ENCODE peak calls at places on chromosomes 4 and X, in six cellular contexts. One of them, this sample, is unnamed.
A peak's percentile ranks its signal among the peaks of the same experiment; 100 is the strongest.

GRCh38 chr4:67926485-67926884 is 36.8 kb downstream of the TMPRSS11A start:
- DNase-seq in endothelial cell of umbilical vein: no peak
- DNase-seq in neural progenitor cell: no peak
- DNase-seq in HepG2: no peak
- DNase-seq in MM.1S: no peak
- DNase-seq in fibroblast of lung: no peak
- DNase-seq in this sample: no peak

GRCh38 chr4:181807771-181808170 is 435.4 kb upstream of the TENM3 start:
- DNase-seq in endothelial cell of umbilical vein: no peak
- DNase-seq in neural progenitor cell: no peak
- DNase-seq in HepG2: no peak
- DNase-seq in MM.1S: no peak
- DNase-seq in fibroblast of lung: peak; percentile 72
- DNase-seq in this sample: no peak

GRCh38 chrX:101617211-101618191 is at the start of gene ARMCX6:
- DNase-seq in endothelial cell of umbilical vein: peak; percentile 71
- DNase-seq in neural progenitor cell: peak; percentile 78
- DNase-seq in HepG2: peak; percentile 50
- DNase-seq in MM.1S: peak; percentile 77
- DNase-seq in fibroblast of lung: peak; percentile 77
- DNase-seq in this sample: peak; percentile 58

GRCh38 chrX:23503835-23504539 is 163.3 kb upstream of the PRDX4 start:
- DNase-seq in endothelial cell of umbilical vein: peak; percentile 21
- DNase-seq in neural progenitor cell: no peak
- DNase-seq in HepG2: peak; percentile 15
- DNase-seq in MM.1S: no peak
- DNase-seq in fibroblast of lung: peak; percentile 93
- DNase-seq in this sample: peak; percentile 96

GRCh38 chr4:71214578-71214977 is 124.2 kb upstream of the SLC4A4 start:
- DNase-seq in endothelial cell of umbilical vein: no peak
- DNase-seq in neural progenitor cell: no peak
- DNase-seq in HepG2: no peak
- DNase-seq in MM.1S: no peak
- DNase-seq in fibroblast of lung: no peak
- DNase-seq in this sample: no peak

GRCh38 chrX:69158166-69159040 is 6.8 kb downstream of the PJA1 start:
- DNase-seq in endothelial cell of umbilical vein: peak; percentile 71
- DNase-seq in neural progenitor cell: peak; percentile 64
- DNase-seq in HepG2: peak; percentile 23
- DNase-seq in MM.1S: no peak
- DNase-seq in fibroblast of lung: peak; percentile 72
- DNase-seq in this sample: peak; percentile 73

GRCh38 chrX:124507276-124507675 is 160.9 kb downstream of the SH2D1A start:
- DNase-seq in endothelial cell of umbilical vein: no peak
- DNase-seq in neural progenitor cell: no peak
- DNase-seq in HepG2: no peak
- DNase-seq in MM.1S: no peak
- DNase-seq in fibroblast of lung: no peak
- DNase-seq in this sample: peak; percentile 79

GRCh38 chr4:76339364-76339763 is 32.8 kb downstream of the STBD1 start:
- DNase-seq in endothelial cell of umbilical vein: no peak
- DNase-seq in neural progenitor cell: no peak
- DNase-seq in HepG2: peak; percentile 3
- DNase-seq in MM.1S: no peak
- DNase-seq in fibroblast of lung: peak; percentile 11
- DNase-seq in this sample: no peak

GRCh38 chr4:52979020-52979419 is 116.9 kb downstream of the RASL11B start:
- DNase-seq in endothelial cell of umbilical vein: no peak
- DNase-seq in neural progenitor cell: no peak
- DNase-seq in HepG2: no peak
- DNase-seq in MM.1S: no peak
- DNase-seq in fibroblast of lung: no peak
- DNase-seq in this sample: peak; percentile 20

DNA sequence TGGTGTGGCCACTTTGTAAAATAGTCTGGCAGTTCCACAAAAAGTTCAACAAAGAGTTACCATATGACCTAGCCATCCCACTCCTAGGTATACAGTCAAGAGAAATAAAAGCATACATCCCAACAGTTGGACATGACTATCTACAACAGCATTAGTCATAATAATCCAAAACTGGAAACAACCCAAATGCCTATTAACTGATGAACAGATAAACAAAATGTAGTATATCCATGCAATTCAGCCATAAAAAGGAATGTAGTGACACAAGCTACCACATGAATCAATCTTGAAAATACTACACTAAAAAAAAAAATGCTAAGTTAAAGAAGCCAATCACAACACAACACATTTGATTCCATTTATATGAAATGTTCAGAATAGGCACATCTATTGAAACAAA is 16.1 kb downstream of the MED14 start:
- DNase-seq in endothelial cell of umbilical vein: peak; percentile 46
- DNase-seq in neural progenitor cell: no peak
- DNase-seq in HepG2: no peak
- DNase-seq in MM.1S: no peak
- DNase-seq in fibroblast of lung: peak; percentile 72
- DNase-seq in this sample: peak; percentile 90
- H3K79me2 ChIP-seq in endothelial cell of umbilical vein: peaks cover 53% of the 10 kb centered on the region
- H3K79me2 ChIP-seq in neural progenitor cell: peaks cover 97% of the 10 kb centered on the region
- H3K79me2 ChIP-seq in HepG2: peaks cover 30% of the 10 kb centered on the region
- H3K79me2 ChIP-seq in MM.1S: peaks cover 65% of the 10 kb centered on the region
- H3K79me2 ChIP-seq in fibroblast of lung: peaks cover 12% of the 10 kb centered on the region
- H3K79me2 ChIP-seq in this sample: peaks cover 84% of the 10 kb centered on the region

GRCh38 chr4:140084426-140084825 is 69.6 kb downstream of the MAML3 start:
- DNase-seq in endothelial cell of umbilical vein: peak; percentile 41
- DNase-seq in neural progenitor cell: no peak
- DNase-seq in HepG2: no peak
- DNase-seq in MM.1S: no peak
- DNase-seq in fibroblast of lung: no peak
- DNase-seq in this sample: no peak

GRCh38 chr4:140080883-140081282 is 73.1 kb downstream of the MAML3 start:
- DNase-seq in endothelial cell of umbilical vein: no peak
- DNase-seq in neural progenitor cell: no peak
- DNase-seq in HepG2: no peak
- DNase-seq in MM.1S: no peak
- DNase-seq in fibroblast of lung: peak; percentile 69
- DNase-seq in this sample: no peak

GRCh38 chr4:140082399-140082758 is 71.6 kb downstream of the MAML3 start:
- DNase-seq in endothelial cell of umbilical vein: no peak
- DNase-seq in neural progenitor cell: no peak
- DNase-seq in HepG2: no peak
- DNase-seq in MM.1S: no peak
- DNase-seq in fibroblast of lung: no peak
- DNase-seq in this sample: no peak

GRCh38 chr4:140083320-140083719 is 70.7 kb downstream of the MAML3 start:
- DNase-seq in endothelial cell of umbilical vein: no peak
- DNase-seq in neural progenitor cell: no peak
- DNase-seq in HepG2: no peak
- DNase-seq in MM.1S: no peak
- DNase-seq in fibroblast of lung: no peak
- DNase-seq in this sample: no peak

DNA sequence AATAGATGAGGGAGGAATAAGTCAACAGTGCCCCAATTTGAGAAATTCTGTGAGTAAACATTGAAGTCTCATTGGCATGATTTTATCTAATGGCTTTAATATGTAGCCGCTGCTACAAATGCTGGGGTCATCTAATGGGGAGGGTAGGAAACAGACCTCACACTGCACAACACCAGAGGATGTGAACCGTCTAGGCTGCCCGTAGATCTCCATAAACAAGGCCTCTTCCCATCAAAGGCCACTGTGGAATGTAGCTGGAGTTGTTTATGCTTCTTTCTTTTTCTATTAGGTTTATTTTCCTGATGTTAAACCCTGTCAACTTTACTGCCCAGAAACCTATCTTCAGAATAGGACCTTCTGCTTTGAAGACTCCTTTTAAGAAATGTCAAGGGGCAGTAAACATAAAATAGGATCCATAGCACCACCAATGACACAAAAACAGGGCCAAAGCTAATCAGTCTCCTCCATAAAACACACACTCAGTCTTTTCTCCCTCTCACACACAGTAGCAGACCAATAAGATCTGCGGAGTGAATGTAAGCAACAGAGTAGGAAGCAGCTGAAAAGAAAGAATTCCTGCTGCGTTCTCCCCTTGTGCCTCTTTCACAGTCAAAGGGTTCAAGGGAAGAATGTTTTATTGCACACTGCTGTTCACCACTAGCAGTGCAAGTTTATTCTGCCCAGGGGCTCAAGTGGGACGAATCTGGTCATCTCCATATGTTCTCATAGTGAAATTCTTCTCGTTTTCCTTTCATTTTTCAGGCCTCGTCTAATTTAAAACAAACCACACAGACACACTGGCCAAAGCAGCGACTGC is 72.2 kb downstream of the MAML3 start:
- DNase-seq in endothelial cell of umbilical vein: peak; percentile 62
- DNase-seq in neural progenitor cell: no peak
- DNase-seq in HepG2: no peak
- DNase-seq in MM.1S: no peak
- DNase-seq in fibroblast of lung: no peak
- DNase-seq in this sample: no peak
- H3K27ac ChIP-seq in endothelial cell of umbilical vein: no peak overlapping the region
- H3K27ac ChIP-seq in neural progenitor cell: no peak overlapping the region
- H3K27ac ChIP-seq in HepG2: no peak overlapping the region
- H3K27ac ChIP-seq in MM.1S: no peak overlapping the region
- H3K27ac ChIP-seq in fibroblast of lung: peak overlapping the region; percentile 49
- H3K27ac ChIP-seq in this sample: no peak overlapping the region

DNA sequence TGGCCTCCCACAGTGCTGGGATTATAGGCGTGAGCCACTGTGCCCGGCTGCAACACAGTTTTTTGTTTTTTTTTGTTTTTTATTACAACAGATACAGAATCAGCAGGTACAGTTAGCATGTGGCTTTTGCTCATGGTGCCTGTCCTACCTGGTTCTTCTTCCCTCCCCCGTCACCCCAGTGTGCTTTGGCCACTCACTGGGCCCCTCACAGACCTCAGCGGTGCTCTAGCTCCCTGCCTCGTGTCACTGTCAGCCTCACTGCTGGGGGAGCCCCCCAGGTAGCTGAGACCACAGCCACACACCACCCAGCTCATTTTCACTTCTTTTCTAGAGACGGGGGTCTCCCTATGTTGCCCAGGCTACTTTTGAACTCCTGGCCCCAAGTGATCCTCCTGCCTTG is 38.7 kb downstream of the HTT-AS start:
- DNase-seq in endothelial cell of umbilical vein: no peak
- DNase-seq in neural progenitor cell: no peak
- DNase-seq in HepG2: no peak
- DNase-seq in MM.1S: no peak
- DNase-seq in fibroblast of lung: no peak
- DNase-seq in this sample: no peak
- H3K4me2 ChIP-seq in endothelial cell of umbilical vein: no peak overlapping the region
- H3K4me2 ChIP-seq in neural progenitor cell: no peak overlapping the region
- H3K4me2 ChIP-seq in HepG2: peak overlapping the region; percentile 99
- H3K4me2 ChIP-seq in MM.1S: no peak overlapping the region
- H3K4me2 ChIP-seq in fibroblast of lung: no peak overlapping the region
- H3K4me2 ChIP-seq in this sample: no peak overlapping the region

GRCh38 chr4:62250100-62250499 is 1050.0 kb downstream of the ADGRL3 start:
- DNase-seq in endothelial cell of umbilical vein: no peak
- DNase-seq in neural progenitor cell: no peak
- DNase-seq in HepG2: no peak
- DNase-seq in MM.1S: peak; percentile 9
- DNase-seq in fibroblast of lung: no peak
- DNase-seq in this sample: no peak

GRCh38 chr4:62256469-62256868 is 1056.3 kb downstream of the ADGRL3 start:
- DNase-seq in endothelial cell of umbilical vein: no peak
- DNase-seq in neural progenitor cell: no peak
- DNase-seq in HepG2: no peak
- DNase-seq in MM.1S: no peak
- DNase-seq in fibroblast of lung: no peak
- DNase-seq in this sample: peak; percentile 18

GRCh38 chr4:62252728-62253127 is 1052.6 kb downstream of the ADGRL3 start:
- DNase-seq in endothelial cell of umbilical vein: no peak
- DNase-seq in neural progenitor cell: no peak
- DNase-seq in HepG2: no peak
- DNase-seq in MM.1S: no peak
- DNase-seq in fibroblast of lung: no peak
- DNase-seq in this sample: no peak
- H3K79me2 ChIP-seq in endothelial cell of umbilical vein: no peaks in the 10 kb centered on the region
- H3K79me2 ChIP-seq in neural progenitor cell: no peaks in the 10 kb centered on the region
- H3K79me2 ChIP-seq in HepG2: no peaks in the 10 kb centered on the region
- H3K79me2 ChIP-seq in MM.1S: no peaks in the 10 kb centered on the region
- H3K79me2 ChIP-seq in fibroblast of lung: no peaks in the 10 kb centered on the region
- H3K79me2 ChIP-seq in this sample: no peaks in the 10 kb centered on the region

DNA sequence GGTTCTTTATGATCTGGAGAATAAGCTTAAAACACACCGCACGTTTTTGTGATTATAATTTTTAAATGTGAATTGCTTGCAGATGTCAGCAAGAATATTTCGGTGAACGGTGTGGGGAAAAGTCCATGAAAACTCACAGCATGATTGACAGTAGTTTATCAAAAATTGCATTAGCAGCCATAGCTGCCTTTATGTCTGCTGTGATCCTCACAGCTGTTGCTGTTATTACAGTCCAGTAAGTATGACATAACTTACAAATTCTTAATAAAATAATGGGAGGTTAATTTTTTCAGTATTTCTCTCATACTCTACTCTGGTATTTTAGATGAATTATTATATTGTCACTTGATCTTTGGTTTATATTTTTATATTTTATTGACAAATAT is 5.4 kb downstream of the AREG start:
- DNase-seq in endothelial cell of umbilical vein: no peak
- DNase-seq in neural progenitor cell: no peak
- DNase-seq in HepG2: no peak
- DNase-seq in MM.1S: no peak
- DNase-seq in fibroblast of lung: no peak
- DNase-seq in this sample: no peak
- H3K27ac ChIP-seq in endothelial cell of umbilical vein: no peak overlapping the region
- H3K27ac ChIP-seq in neural progenitor cell: no peak overlapping the region
- H3K27ac ChIP-seq in HepG2: no peak overlapping the region
- H3K27ac ChIP-seq in MM.1S: no peak overlapping the region
- H3K27ac ChIP-seq in fibroblast of lung: no peak overlapping the region
- H3K27ac ChIP-seq in this sample: peak overlapping the region; percentile 80

GRCh38 chr4:335515-335914 is 2.1 kb upstream of the ZNF141 start:
- DNase-seq in endothelial cell of umbilical vein: no peak
- DNase-seq in neural progenitor cell: no peak
- DNase-seq in HepG2: no peak
- DNase-seq in MM.1S: no peak
- DNase-seq in fibroblast of lung: no peak
- DNase-seq in this sample: peak; percentile 8
- H3K4me2 ChIP-seq in endothelial cell of umbilical vein: no peak overlapping the region
- H3K4me2 ChIP-seq in neural progenitor cell: no peak overlapping the region
- H3K4me2 ChIP-seq in HepG2: no peak overlapping the region
- H3K4me2 ChIP-seq in MM.1S: no peak overlapping the region
- H3K4me2 ChIP-seq in fibroblast of lung: no peak overlapping the region
- H3K4me2 ChIP-seq in this sample: peak overlapping the region; percentile 99